ENCODE peak calls at places on chromosomes 3 and 15, in four cellular contexts. D, E, P and A are unnamed samples.

GRCh38 chr3:169285057-169285990 is 378.2 kb downstream of the MECOM start:
- DNase-seq in D (no peak), E (no peak), P (no peak), A (no peak)

GRCh38 chr3:184717608-184717995 is 5.7 kb upstream of the MAGEF1 start:
- DNase-seq in D (no peak), E (no peak), P (no peak), A (no peak)

GRCh38 chr3:43236008-43236407 is 50.3 kb upstream of the SNRK start:
- DNase-seq in D (no peak), E (no peak), P (no peak), A (no peak)

GRCh38 chr15:56168394-56168793 is 75.3 kb downstream of the RFX7 start:
- DNase-seq in D (no peak), E (no peak), P (no peak), A (no peak)

GRCh38 chr15:101615986-101616848 is 36.0 kb downstream of the TM2D3 start:
- DNase-seq in D (peak), E (no peak), P (no peak), A (peak)

GRCh38 chr15:44296625-44297524 is 8.4 kb downstream of the GOLM2 start:
- DNase-seq in D (peak), E (peak), P (no peak), A (no peak)

GRCh38 chr15:75054172-75054897 is 30.9 kb downstream of the PPCDC start:
- DNase-seq in D (no peak), E (no peak), P (no peak), A (no peak)

GRCh38 chr3:11476814-11477213 is 166.9 kb downstream of the VGLL4 start:
- DNase-seq in D (no peak), E (no peak), P (no peak), A (no peak)

GRCh38 chr3:120410541-120410940 is 40.3 kb downstream of the FSTL1 start:
- DNase-seq in D (no peak), E (no peak), P (no peak), A (no peak)

GRCh38 chr3:126582286-126582685 is 23.6 kb upstream of the C3orf22 start:
- DNase-seq in D (peak), E (no peak), P (no peak), A (no peak)

GRCh38 chr3:185070491-185071335 is 82.1 kb downstream of the C3orf70 start:
- DNase-seq in D (no peak), E (no peak), P (no peak), A (no peak)

GRCh38 chr15:77036537-77037474 is 34.1 kb downstream of the TSPAN3 start:
- DNase-seq in D (no peak), E (peak), P (no peak), A (no peak)

GRCh38 chr3:69241769-69242168 is 119.4 kb upstream of the LMOD3 start:
- DNase-seq in D (no peak), E (no peak), P (no peak), A (no peak)

GRCh38 chr15:72554471-72555425 is 80.6 kb downstream of the ARIH1 start:
- DNase-seq in D (no peak), E (no peak), P (no peak), A (no peak)

GRCh38 chr3:29346828-29347227 is 66.0 kb downstream of the RBMS3 start:
- DNase-seq in D (no peak), E (no peak), P (no peak), A (peak)

GRCh38 chr3:161069441-161070251 is 35.5 kb downstream of the B3GALNT1 start:
- DNase-seq in D (peak), E (peak), P (no peak), A (no peak)

GRCh38 chr3:45499529-45499928 is 95.0 kb upstream of the LIMD1 start:
- DNase-seq in D (peak), E (no peak), P (no peak), A (peak)

GRCh38 chr3:171116365-171116764 is 89.8 kb upstream of the SLC2A2 start:
- DNase-seq in D (no peak), E (no peak), P (no peak), A (peak)

GRCh38 chr3:15266510-15267376 is 60.7 kb downstream of the CAPN7 start:
- DNase-seq in D (no peak), E (no peak), P (no peak), A (no peak)

GRCh38 chr15:96264801-96265515 is 65.5 kb upstream of the NR2F2 start:
- DNase-seq in D (no peak), E (no peak), P (peak), A (no peak)